ENCODE peak calls at places on chromosomes 6 and 20, in nine cellular contexts. A is prostate gland, D is lower lobe of right lung, P is endothelial cell, G is cardiac fibroblast, S is dorsolateral prefrontal cortex, B is type B pancreatic cell, O is bronchial epithelial cell, E is RWPE2. C is an unnamed sample.
A peak's percentile ranks its signal among the peaks of the same experiment; 100 is the strongest.

GRCh38 chr6:56965126-56965525 is 10.2 kb downstream of the BEND6 start:
- DNase-seq in S (no peak), A (no peak), G (no peak), B (no peak), D (no peak), E (no peak), O (no peak), P (no peak), C (no peak)

GRCh38 chr6:52522151-52522626 is 54.7 kb downstream of the TRAM2 start:
- DNase-seq in S (no peak), E (no peak), A (no peak), G (peak; percentile 90), O (no peak), B (no peak), P (no peak), D (no peak), C (no peak)

GRCh38 chr6:129634411-129635230 is 75.4 kb downstream of the ARHGAP18 start:
- DNase-seq in S (no peak), B (no peak), G (peak; percentile 25), A (no peak), E (no peak), O (no peak), D (no peak), P (no peak), C (no peak)

GRCh38 chr20:845967-846893 is 12.7 kb downstream of the FAM110A start:
- DNase-seq in D (peak; percentile 56), B (no peak), S (no peak), G (no peak), E (no peak), P (no peak), A (no peak), O (no peak), C (no peak)

GRCh38 chr6:163726037-163726695 is 311.6 kb downstream of the QKI start:
- DNase-seq in A (no peak), O (no peak), G (no peak), S (no peak), E (no peak), B (no peak), D (no peak), P (no peak), C (no peak)

GRCh38 chr6:142416179-142416578 is 114.4 kb downstream of the ADGRG6 start:
- DNase-seq in D (no peak), P (no peak), G (peak; percentile 98), A (no peak), E (no peak), O (peak; percentile 62), S (no peak), B (no peak), C (no peak)

GRCh38 chr6:163432300-163432699 is 17.8 kb downstream of the QKI start:
- DNase-seq in G (no peak), D (no peak), A (no peak), E (no peak), S (no peak), B (no peak), P (no peak), O (no peak), C (no peak)

GRCh38 chr20:8151371-8151770 is 19.3 kb downstream of the PLCB1 start:
- DNase-seq in S (no peak), D (no peak), P (no peak), B (no peak), O (no peak), A (no peak), G (peak; percentile 46), E (no peak), C (no peak)

GRCh38 chr6:42451595-42452170 is at the start of gene TRERF1:
- DNase-seq in D (peak; percentile 56), B (peak; percentile 77), A (peak; percentile 51), G (peak; percentile 74), S (no peak), E (peak; percentile 78), P (peak; percentile 61), O (peak; percentile 67), C (peak; percentile 56)

GRCh38 chr6:137227872-137228302 is 8.7 kb upstream of the IFNGR1 start:
- DNase-seq in B (no peak), G (no peak), O (no peak), D (no peak), P (no peak), A (no peak), E (no peak), S (no peak), C (no peak)

GRCh38 chr6:22727709-22728108 is 158.3 kb downstream of the HDGFL1 start:
- DNase-seq in S (no peak), D (no peak), A (no peak), B (no peak), P (no peak), G (no peak), O (no peak), E (no peak), C (no peak)

GRCh38 chr6:45558858-45559257 is 181.1 kb upstream of the SUPT3H start:
- DNase-seq in A (no peak), S (no peak), O (no peak), D (no peak), B (no peak), P (no peak), E (no peak), G (no peak), C (no peak)

GRCh38 chr6:134172020-134172766 is 119.8 kb upstream of the SLC2A12 start:
- DNase-seq in S (no peak), O (no peak), D (no peak), B (no peak), A (no peak), G (no peak), P (no peak), E (no peak), C (no peak)

GRCh38 chr6:166173292-166173951 is 5.8 kb upstream of the TBXT start:
- DNase-seq in G (peak; percentile 10), O (no peak), B (no peak), D (no peak), P (peak; percentile 36), E (no peak), A (no peak), S (no peak), C (no peak)

GRCh38 chr6:26538572-26538902 is 371 bp downstream of the HMGN4 start:
- DNase-seq in O (no peak), G (no peak), S (no peak), D (no peak), P (no peak), A (no peak), B (no peak), E (no peak), C (no peak)

GRCh38 chr6:138107752-138108592 is 753 bp upstream of the PERP start:
- DNase-seq in G (no peak), S (no peak), E (no peak), P (no peak), A (peak; percentile 26), O (no peak), D (no peak), B (no peak), C (no peak)

GRCh38 chr6:11613336-11613735 is 75.8 kb downstream of the TMEM170B start:
- DNase-seq in B (no peak), P (no peak), D (no peak), E (no peak), G (peak; percentile 14), S (no peak), A (no peak), O (no peak), C (no peak)

DNA sequence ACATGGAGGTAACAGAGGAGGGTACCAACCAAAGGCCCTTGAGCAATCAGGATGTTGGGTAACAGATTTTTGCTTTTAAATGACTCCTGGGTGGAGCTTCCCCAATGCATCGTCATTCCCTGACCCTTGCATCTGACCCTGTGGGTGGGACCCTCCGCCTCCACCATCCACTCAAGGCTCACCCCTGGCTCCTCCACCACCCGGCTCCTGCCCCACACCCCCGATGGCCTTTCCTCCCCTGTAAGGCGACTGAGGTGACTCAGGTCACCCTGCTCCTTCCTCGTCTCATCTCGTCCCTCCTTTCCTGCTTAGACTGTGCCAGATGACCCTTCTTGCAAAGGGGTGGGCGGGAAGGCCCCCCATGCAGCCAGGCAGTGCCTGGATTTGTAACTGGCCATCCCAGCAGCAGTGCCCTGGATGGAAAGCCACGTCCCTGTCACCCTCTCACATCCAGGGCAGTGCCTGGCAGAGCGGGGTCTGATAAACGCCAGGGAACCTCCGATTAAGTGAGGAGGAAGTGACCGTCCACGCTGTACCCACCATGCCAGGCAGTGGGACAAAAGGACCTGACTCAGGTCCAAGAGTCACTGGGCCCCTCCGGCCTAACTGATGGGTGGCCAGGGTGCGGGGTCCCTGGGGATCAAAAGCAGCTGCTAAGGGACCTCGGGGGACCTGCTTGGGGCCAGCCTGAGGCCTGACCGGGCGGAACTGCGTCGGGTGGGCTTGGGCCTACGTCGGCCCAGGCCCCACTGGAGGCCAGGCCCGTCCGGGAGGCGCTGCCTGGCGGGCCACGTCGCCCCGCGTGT is 624 bp upstream of the NPEPL1 start:
- DNase-seq in S (peak; percentile 25), A (no peak), B (no peak), O (peak; percentile 27), G (peak; percentile 63), E (peak; percentile 82), P (no peak), D (peak; percentile 85), C (no peak)
- TF ChIP-seq CTCF in S (no peak), A (no peak), B (no peak), O (no peak), G (no peak), E (no peak), P (no peak), D (no peak), C (no peak)

DNA sequence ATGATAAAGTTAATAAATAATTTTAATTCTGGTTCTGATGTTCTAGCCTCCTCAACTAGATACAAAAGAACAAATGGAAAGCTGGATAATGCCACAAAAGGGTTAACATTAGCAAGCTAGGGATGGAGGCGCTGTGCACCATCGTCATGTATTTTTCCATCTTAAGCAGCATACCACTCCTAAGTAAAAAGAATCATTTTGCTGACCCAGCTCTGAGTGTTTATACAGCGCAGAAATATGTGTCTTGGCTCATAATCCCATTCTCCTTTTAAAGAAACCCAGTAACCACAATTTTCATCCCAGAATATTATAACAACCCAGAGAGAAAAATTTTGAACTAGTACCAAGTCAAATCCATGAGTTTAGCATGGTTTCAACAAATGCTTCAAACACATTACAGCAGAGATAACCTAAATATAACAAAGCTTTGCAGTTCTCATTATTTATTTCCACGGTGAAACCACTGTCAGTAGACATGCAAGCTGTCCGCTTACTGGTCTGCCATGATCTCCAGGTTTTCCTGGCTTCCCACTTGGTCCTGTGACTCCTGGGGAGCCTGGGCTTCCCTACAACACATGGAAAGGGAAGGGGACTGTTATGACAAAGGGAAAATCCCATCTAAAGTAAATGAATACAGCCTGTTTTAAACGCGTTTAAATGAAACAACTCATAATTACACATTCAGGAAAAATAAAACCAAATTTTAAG is 111.1 kb downstream of the COL12A1 start:
- DNase-seq in O (no peak), B (no peak), E (no peak), A (no peak), S (no peak), P (no peak), D (no peak), G (peak; percentile 77), C (no peak)
- TF ChIP-seq CTCF in O (no peak), B (no peak), E (no peak), A (no peak), S (no peak), P (no peak), D (no peak), G (no peak), C (no peak)

GRCh38 chr6:20211941-20212391 is 303 bp downstream of the MBOAT1 start:
- DNase-seq in S (no peak), O (peak; percentile 36), B (peak; percentile 72), E (peak; percentile 73), P (peak; percentile 41), A (peak; percentile 54), D (no peak), G (peak; percentile 51), C (no peak)
- TF ChIP-seq CTCF in S (no peak), O (no peak), B (no peak), E (no peak), P (no peak), A (no peak), D (no peak), G (no peak), C (no peak)

GRCh38 chr6:39389372-39389767 is 66.9 kb upstream of the KCNK16 start:
- DNase-seq in A (no peak), E (no peak), G (peak; percentile 27), O (peak; percentile 17), S (no peak), B (no peak), D (no peak), P (peak; percentile 19), C (no peak)
- TF ChIP-seq CTCF in A (no peak), E (no peak), G (peak; percentile 25), O (peak; percentile 13), S (peak; percentile 51), B (peak; percentile 47), D (no peak), P (no peak), C (peak; percentile 33)

C was measured in neural crest cell.